ENCODE peak calls at places on chromosome 3, in four cellular contexts. W is testis, K is tibial nerve, L is A549. J is an unnamed sample. For H3K4me1, the result is how much of the 10 kb centered on the place peaks cover.

GRCh38 chr3:187919535-187919934 is 174.3 kb upstream of the BCL6 start:
- DNase-seq in W (no peak), K (no peak), L (no peak), J (no peak)

GRCh38 chr3:194265996-194266657 is 85.0 kb downstream of the CPN2 start:
- DNase-seq in W (no peak), K (no peak), L (no peak), J (no peak)

GRCh38 chr3:81554348-81554747 is 207.1 kb downstream of the GBE1 start:
- DNase-seq in W (no peak), K (no peak), L (no peak), J (no peak)

GRCh38 chr3:11532865-11533490 is 110.7 kb downstream of the VGLL4 start:
- DNase-seq in W (no peak), K (no peak), L (no peak), J (no peak)

GRCh38 chr3:196012481-196012880 is 69.4 kb downstream of the TFRC start:
- DNase-seq in W (no peak), K (no peak), L (no peak), J (no peak)

GRCh38 chr3:104510091-104510860 is 856.4 kb upstream of the ALCAM start:
- DNase-seq in W (no peak), K (no peak), L (no peak), J (no peak)

GRCh38 chr3:42674151-42674550 is 11.2 kb upstream of the KLHL40 start:
- DNase-seq in W (no peak), K (no peak), L (no peak), J (no peak)

GRCh38 chr3:31242026-31242455 is 290.7 kb upstream of the STT3B start:
- DNase-seq in W (no peak), K (no peak), L (no peak), J (no peak)

GRCh38 chr3:113211370-113212154 is at the start of gene BOC:
- DNase-seq in W (peak), K (no peak), L (peak), J (peak)

GRCh38 chr3:57464801-57465200 is 79.3 kb downstream of the DNAH12 start:
- DNase-seq in W (no peak), K (no peak), L (no peak), J (no peak)

GRCh38 chr3:86845731-86846130 is 145.2 kb downstream of the VGLL3 start:
- DNase-seq in W (no peak), K (no peak), L (no peak), J (no peak)

GRCh38 chr3:134039161-134039862 is 9.6 kb upstream of the SLCO2A1 start:
- DNase-seq in W (no peak), K (no peak), L (no peak), J (no peak)

GRCh38 chr3:4492240-4493007 is 724 bp upstream of the ITPR1 start:
- DNase-seq in W (peak), K (peak), L (peak), J (peak)

GRCh38 chr3:72331076-72331475 is 517.2 kb downstream of the SHQ1 start:
- DNase-seq in W (no peak), K (no peak), L (no peak), J (no peak)

GRCh38 chr3:189304465-189305341 is 132.9 kb downstream of the TPRG1 start:
- DNase-seq in W (no peak), K (no peak), L (peak), J (peak)

GRCh38 chr3:57199895-57200297 is at the start of gene HESX1:
- DNase-seq in W (no peak), K (no peak), L (no peak), J (no peak)

GRCh38 chr3:159941043-159941994 is 47.3 kb upstream of the IL12A start:
- DNase-seq in W (no peak), K (no peak), L (no peak), J (no peak)

GRCh38 chr3:150597646-150598045 is 5.5 kb upstream of the SELENOT start:
- DNase-seq in W (no peak), K (no peak), L (no peak), J (no peak)

GRCh38 chr3:46289961-46290360 is 47.7 kb downstream of the CCR3 start:
- DNase-seq in W (no peak), K (no peak), L (no peak), J (no peak)

GRCh38 chr3:40939113-40940070 is 259.9 kb upstream of the CTNNB1 start:
- DNase-seq in W (no peak), K (no peak), L (no peak), J (no peak)

GRCh38 chr3:172283848-172284357 is 164.4 kb downstream of the GHSR start:
- DNase-seq in W (no peak), K (no peak), L (no peak), J (no peak)

GRCh38 chr3:136350557-136350956 is 100.4 kb downstream of the PCCB start:
- DNase-seq in W (no peak), K (no peak), L (no peak), J (no peak)

GRCh38 chr3:46163551-46163981 is 44.5 kb downstream of the CCR1 start:
- DNase-seq in W (no peak), K (no peak), L (no peak), J (no peak)

GRCh38 chr3:144403040-144403457 is 431.4 kb downstream of the DIPK2A start:
- DNase-seq in W (peak), K (no peak), L (no peak), J (no peak)

DNA sequence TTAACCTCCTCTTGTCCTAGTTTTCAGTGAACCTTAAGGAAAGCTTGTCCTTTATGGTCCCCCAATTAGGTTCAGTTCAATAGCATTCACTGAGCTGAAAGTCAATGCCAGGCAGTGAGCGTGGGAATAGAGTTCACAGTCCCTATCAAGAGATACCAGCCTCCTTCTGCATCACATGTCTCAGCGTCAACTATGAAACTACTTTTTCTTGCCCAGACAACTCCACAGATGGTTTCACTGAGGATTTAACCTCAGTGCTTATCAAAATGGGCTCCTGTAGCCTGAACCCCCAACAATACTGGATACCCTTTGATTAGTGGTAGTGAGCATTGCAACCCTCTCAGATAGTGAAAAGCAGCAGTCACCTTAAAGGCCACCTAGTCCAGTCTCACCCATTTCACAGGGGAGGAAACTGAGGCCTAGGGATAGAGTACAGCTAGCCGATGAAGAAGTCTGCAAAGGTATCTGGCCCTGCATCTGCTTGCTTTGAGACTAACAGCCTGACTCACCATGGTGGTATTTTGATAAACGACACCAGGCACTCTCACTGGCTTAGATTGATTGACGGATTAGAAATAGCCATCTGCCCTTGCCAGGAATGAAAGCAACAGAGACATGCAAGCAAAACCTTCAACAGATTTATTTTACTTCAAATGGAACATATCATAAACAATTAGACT is 1.6 kb upstream of the UBA3 start:
- DNase-seq in W (peak), K (no peak), L (no peak), J (no peak)
- H3K4me1 ChIP-seq in W (under half), K (half or more), L (half or more), J (under half)

DNA sequence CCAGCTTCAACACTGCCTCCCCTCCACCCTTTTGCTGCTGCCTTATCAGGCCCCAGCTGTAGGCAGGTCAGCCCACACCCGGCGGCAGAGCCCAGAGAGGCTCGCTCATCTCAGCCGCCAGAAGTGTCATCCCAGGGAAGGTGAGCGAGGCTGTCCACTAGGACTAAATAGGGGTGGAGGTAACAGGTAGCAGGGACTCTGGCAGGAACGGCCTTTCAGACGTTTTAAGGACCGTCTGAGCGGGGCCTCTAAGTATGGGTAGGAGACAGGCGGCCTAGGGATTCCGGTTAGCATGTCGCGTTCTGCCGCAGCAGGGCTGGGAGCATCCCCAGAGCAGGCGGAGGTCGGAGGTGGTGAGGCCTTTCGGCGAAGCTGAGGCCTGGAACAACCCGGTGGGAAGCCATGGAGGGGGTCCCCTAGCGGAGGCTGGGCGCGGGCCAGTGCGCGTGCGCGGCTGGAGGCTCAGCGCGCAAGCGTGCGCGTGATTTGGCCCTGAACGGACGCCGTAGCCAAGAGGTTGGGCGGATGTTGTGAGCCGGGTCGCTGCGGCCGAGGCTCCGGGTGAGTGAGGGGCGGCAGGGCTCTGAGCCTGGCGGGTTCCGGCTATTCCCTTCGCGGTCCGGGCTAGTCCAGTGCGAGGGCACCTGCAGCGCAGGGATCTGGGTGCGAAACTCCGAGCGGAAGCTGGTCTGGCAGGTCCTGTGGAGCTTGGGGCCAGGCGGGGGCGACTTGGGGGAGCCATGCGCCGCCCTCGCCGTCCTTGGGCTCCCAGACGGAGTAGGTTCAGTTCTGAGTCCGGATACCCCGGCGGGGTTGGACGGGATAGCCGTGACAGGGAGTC is at the start of the genes MST1 and RNF123:
- DNase-seq in W (peak), K (peak), L (peak), J (peak)
- TF ChIP-seq POLR2A in W (no peak), K (no peak), L (peak), J (peak)

DNA sequence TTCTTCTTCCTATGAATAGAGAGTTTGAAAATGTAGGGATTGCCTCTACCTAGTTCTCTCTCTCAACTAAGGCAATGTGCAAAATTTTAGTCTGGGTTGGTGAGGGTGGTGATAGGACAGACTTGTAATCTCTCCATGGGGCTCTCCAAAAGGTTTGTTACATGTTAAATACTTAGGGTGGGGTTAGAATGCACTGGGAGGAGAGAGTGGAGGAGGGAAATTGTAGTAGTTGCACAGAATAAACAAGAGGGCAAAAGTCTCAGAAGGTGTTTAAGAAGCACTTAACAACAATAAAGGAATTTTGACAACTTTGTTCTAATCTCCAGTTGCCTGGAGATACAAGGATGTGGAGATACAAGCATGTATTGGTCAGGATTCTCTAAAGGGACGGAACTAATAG is 230.5 kb downstream of the NECTIN3 start:
- DNase-seq in W (no peak), K (no peak), L (no peak), J (no peak)
- H3K4me1 ChIP-seq in W (under half), K (under half), L (under half), J (under half)

DNA sequence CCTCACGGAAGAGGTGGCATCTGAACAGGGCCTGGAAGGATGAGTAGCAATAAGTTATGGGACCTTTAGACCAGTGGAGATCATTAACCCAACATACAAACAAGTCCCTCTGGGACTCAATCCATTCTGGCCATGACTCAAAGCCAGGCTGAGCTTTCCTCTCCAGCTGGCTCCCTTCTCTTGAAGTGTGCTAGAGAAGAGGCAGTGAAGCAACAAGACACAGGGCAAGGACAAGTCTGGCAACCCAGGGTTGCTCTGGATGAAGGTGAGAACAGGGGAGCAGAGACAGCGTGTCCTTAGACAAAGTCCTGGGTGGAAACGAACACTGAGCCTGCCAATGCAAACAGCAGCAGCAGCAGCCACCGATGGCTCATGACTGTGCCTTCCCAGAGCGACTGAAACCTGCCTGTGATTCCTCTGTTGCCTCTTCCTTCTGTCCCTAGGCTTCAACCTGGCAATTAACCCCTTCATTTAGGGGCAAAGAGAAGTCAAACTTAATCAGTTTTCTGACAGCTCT is 86.8 kb downstream of the BDH1 start:
- DNase-seq in W (peak), K (no peak), L (peak), J (no peak)
- TF ChIP-seq POLR2A in W (no peak), K (no peak), L (no peak), J (no peak)

GRCh38 chr3:62605413-62606068 is 232.2 kb upstream of the FEZF2 start:
- DNase-seq in W (no peak), K (no peak), L (no peak), J (no peak)
- H3K4me1 ChIP-seq in W (under half), K (under half), L (under half), J (under half)

J was measured in uterus.